ENCODE peak calls at places on chromosome 13, in seven cellular contexts. V is IMR-90, J is mesendoderm, I is H9, Q is neuronal stem cell, H is H1, U is mesenchymal stem cell. Z is an unnamed sample.

GRCh38 chr13:62512194-62513141 is 1096.8 kb upstream of the PCDH20 start:
- DNase-seq in V (peak; percentile 32), J (peak; percentile 85), I (peak; percentile 73), Q (peak; percentile 30), H (no peak), U (peak; percentile 18), Z (peak; percentile 62)

GRCh38 chr13:44574466-44574855 is 1.7 kb downstream of the TSC22D1 start:
- DNase-seq in V (peak; percentile 36), J (no peak), I (no peak), Q (no peak), H (no peak), U (peak; percentile 33), Z (no peak)

GRCh38 chr13:94947965-94948371 is 235.6 kb upstream of the SOX21 start:
- DNase-seq in V (no peak), J (no peak), I (no peak), Q (peak; percentile 80), H (peak; percentile 49), U (no peak), Z (no peak)

GRCh38 chr13:45219938-45220375 is 19.1 kb upstream of the KCTD4 start:
- DNase-seq in V (peak; percentile 44), J (peak; percentile 67), I (no peak), Q (no peak), H (no peak), U (peak; percentile 44), Z (no peak)

GRCh38 chr13:43786472-43786765 is 353 bp downstream of the ENOX1 start:
- DNase-seq in V (no peak), J (no peak), I (no peak), Q (no peak), H (no peak), U (no peak), Z (no peak)

GRCh38 chr13:31236211-31236786 is 36.5 kb downstream of the B3GLCT start:
- DNase-seq in V (peak; percentile 54), J (peak; percentile 37), I (no peak), Q (peak; percentile 12), H (no peak), U (peak; percentile 42), Z (peak; percentile 13)

GRCh38 chr13:109500146-109500773 is 286.1 kb downstream of the IRS2 start:
- DNase-seq in V (peak; percentile 11), J (peak; percentile 68), I (peak; percentile 46), Q (peak; percentile 15), H (no peak), U (peak; percentile 10), Z (no peak)

GRCh38 chr13:30998548-30999140 is 66.2 kb downstream of the TEX26 start:
- DNase-seq in V (peak; percentile 73), J (no peak), I (no peak), Q (no peak), H (no peak), U (no peak), Z (no peak)

GRCh38 chr13:101570410-101570809 is 117.9 kb downstream of the ITGBL1 start:
- DNase-seq in V (peak; percentile 23), J (no peak), I (no peak), Q (no peak), H (no peak), U (no peak), Z (no peak)

GRCh38 chr13:60111726-60112125 is 52.0 kb downstream of the DIAPH3 start:
- DNase-seq in V (peak; percentile 43), J (no peak), I (no peak), Q (no peak), H (no peak), U (no peak), Z (peak; percentile 79)

GRCh38 chr13:57865600-57866294 is 234.2 kb downstream of the PCDH17 start:
- DNase-seq in V (no peak), J (no peak), I (no peak), Q (no peak), H (no peak), U (no peak), Z (peak; percentile 83)

GRCh38 chr13:100854091-100854490 is 179.5 kb upstream of the TMTC4 start:
- DNase-seq in V (no peak), J (peak; percentile 85), I (peak; percentile 54), Q (no peak), H (peak; percentile 1), U (no peak), Z (no peak)

GRCh38 chr13:59422646-59423045 is 741.1 kb downstream of the DIAPH3 start:
- DNase-seq in V (peak; percentile 12), J (peak; percentile 72), I (peak; percentile 38), Q (no peak), H (no peak), U (no peak), Z (no peak)

GRCh38 chr13:73273737-73274136 is 214.9 kb downstream of the KLF5 start:
- DNase-seq in V (peak; percentile 89), J (no peak), I (no peak), Q (no peak), H (no peak), U (peak; percentile 59), Z (peak; percentile 17)

GRCh38 chr13:46896346-46897138 is at the start of gene HTR2A:
- DNase-seq in V (peak; percentile 17), J (no peak), I (no peak), Q (no peak), H (no peak), U (no peak), Z (peak; percentile 4)

GRCh38 chr13:30679483-30680330 is 55.6 kb upstream of the ALOX5AP start:
- DNase-seq in V (peak; percentile 41), J (peak; percentile 56), I (peak; percentile 50), Q (no peak), H (no peak), U (peak; percentile 48), Z (no peak)

GRCh38 chr13:110559429-110559943 is 2.0 kb downstream of the RAB20 start:
- DNase-seq in V (peak; percentile 62), J (no peak), I (no peak), Q (no peak), H (no peak), U (peak; percentile 48), Z (no peak)

DNA sequence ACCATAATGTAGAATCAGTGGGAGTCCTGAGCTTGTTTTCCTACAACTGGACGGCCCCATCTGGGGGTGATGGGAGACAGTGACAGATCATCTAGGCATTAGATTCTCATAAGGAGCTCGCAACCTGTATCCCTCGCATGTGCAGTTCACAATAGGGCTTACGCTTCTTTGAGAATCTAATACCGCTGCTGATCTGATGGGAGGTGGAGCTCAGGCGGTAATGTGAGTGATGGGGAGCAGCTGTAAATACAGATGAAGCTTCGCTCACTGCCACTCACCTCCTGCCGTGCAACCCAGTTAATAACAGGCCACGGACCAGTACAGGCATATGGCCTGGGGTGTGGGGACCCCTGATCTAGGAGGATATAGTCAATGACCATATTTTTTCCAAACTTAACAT is 38.8 kb downstream of the RCBTB1 start:
- DNase-seq in V (no peak), J (no peak), I (no peak), Q (no peak), H (no peak), U (no peak), Z (no peak)
- H2BK5ac ChIP-seq in V (no peak overlapping the region), J (no peak overlapping the region), I (no peak overlapping the region), Q (no peak overlapping the region), H (no peak overlapping the region), U (no peak overlapping the region), Z (no peak overlapping the region)

GRCh38 chr13:41007359-41008118 is 11.6 kb downstream of the ELF1 start:
- DNase-seq in V (peak; percentile 30), J (no peak), I (no peak), Q (no peak), H (no peak), U (no peak), Z (no peak)

GRCh38 chr13:41008349-41008980 is 10.7 kb downstream of the ELF1 start:
- DNase-seq in V (peak; percentile 90), J (no peak), I (no peak), Q (no peak), H (no peak), U (peak; percentile 78), Z (no peak)

GRCh38 chr13:41005709-41006108 is 13.4 kb downstream of the ELF1 start:
- DNase-seq in V (no peak), J (no peak), I (no peak), Q (no peak), H (no peak), U (no peak), Z (no peak)

GRCh38 chr13:41006296-41006695 is 12.8 kb downstream of the ELF1 start:
- DNase-seq in V (no peak), J (no peak), I (no peak), Q (no peak), H (no peak), U (no peak), Z (no peak)

GRCh38 chr13:41006951-41007350 is 12.2 kb downstream of the ELF1 start:
- DNase-seq in V (no peak), J (no peak), I (no peak), Q (no peak), H (no peak), U (no peak), Z (no peak)
- H2BK5ac ChIP-seq in V (no peak overlapping the region), J (no peak overlapping the region), I (no peak overlapping the region), Q (no peak overlapping the region), H (no peak overlapping the region), U (no peak overlapping the region), Z (no peak overlapping the region)

DNA sequence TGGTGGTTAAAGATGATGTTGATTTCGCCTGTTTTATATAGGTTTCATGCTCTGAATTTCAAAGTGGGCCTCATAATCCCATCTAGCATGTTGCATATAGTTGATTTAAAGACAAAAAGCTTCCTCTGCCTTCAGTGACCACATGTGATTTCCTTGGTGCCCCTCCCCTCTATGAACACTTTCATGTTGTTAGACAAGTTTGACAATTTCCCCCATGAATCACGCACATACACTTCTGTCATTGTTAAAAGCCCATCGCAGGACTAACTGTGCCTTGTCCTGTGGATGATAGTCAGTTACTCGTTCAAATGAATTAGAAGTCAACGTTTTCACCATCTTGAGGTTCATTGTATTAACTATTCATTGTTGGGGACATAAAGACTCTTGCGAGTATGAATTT is 6.7 kb downstream of the TNFSF11 start:
- DNase-seq in V (no peak), J (no peak), I (no peak), Q (no peak), H (no peak), U (no peak), Z (peak; percentile 10)
- H2BK5ac ChIP-seq in V (no peak overlapping the region), J (no peak overlapping the region), I (no peak overlapping the region), Q (no peak overlapping the region), H (no peak overlapping the region), U (no peak overlapping the region), Z (no peak overlapping the region)

GRCh38 chr13:21181671-21182070 is 5.2 kb downstream of the MRPL57 start:
- DNase-seq in V (no peak), J (no peak), I (no peak), Q (no peak), H (no peak), U (no peak), Z (no peak)

GRCh38 chr13:21176195-21176981 is at the start of the genes MRPL57 and SKA3:
- DNase-seq in V (peak; percentile 91), J (peak; percentile 98), I (peak; percentile 97), Q (peak; percentile 95), H (peak; percentile 95), U (peak; percentile 95), Z (peak; percentile 99)

GRCh38 chr13:21175656-21176194 is 627 bp downstream of the SKA3 start:
- DNase-seq in V (peak; percentile 28), J (peak; percentile 16), I (no peak), Q (no peak), H (no peak), U (no peak), Z (peak; percentile 53)

GRCh38 chr13:21171420-21171819 is 4.9 kb downstream of the SKA3 start:
- DNase-seq in V (no peak), J (no peak), I (no peak), Q (no peak), H (no peak), U (no peak), Z (no peak)

DNA sequence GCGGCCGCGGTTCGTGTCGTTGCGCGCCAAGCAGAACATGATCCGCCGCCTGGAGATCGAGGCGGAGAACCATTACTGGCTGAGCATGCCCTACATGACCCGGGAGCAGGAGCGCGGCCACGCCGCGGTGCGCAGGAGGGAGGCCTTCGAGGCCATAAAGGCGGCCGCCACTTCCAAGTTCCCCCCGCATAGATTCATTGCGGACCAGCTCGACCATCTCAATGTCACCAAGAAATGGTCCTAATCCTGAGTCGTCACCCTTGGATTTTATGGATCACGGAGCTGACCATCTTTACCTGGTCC is 475 bp downstream of the MRPL57 start:
- DNase-seq in V (no peak), J (no peak), I (no peak), Q (no peak), H (no peak), U (no peak), Z (no peak)
- H2BK5ac ChIP-seq in V (peak overlapping the region; percentile 82), J (peak overlapping the region; percentile 72), I (no peak overlapping the region), Q (peak overlapping the region; percentile 69), H (peak overlapping the region; percentile 99), U (peak overlapping the region; percentile 66), Z (peak overlapping the region; percentile 80)